ENCODE peak calls at places on chromosomes 7 and 10, in nine cellular contexts. One of them, this sample, is unnamed.

GRCh38 chr7:17339952-17340351 is 41.5 kb downstream of the AHR start:
- DNase-seq in ovary: no peak
- DNase-seq in B cell: no peak
- DNase-seq in choroid plexus epithelial cell: no peak
- DNase-seq in BJ: no peak
- DNase-seq in Ammon's horn: no peak
- DNase-seq in NCI-H446: no peak
- DNase-seq in ELR: no peak
- DNase-seq in skeletal muscle cell: no peak
- DNase-seq in this sample: no peak

GRCh38 chr10:76285012-76285411 is 853.6 kb downstream of the LRMDA start:
- DNase-seq in BJ: peak; percentile 62
- DNase-seq in B cell: no peak
- DNase-seq in choroid plexus epithelial cell: peak; percentile 61
- DNase-seq in skeletal muscle cell: peak; percentile 73
- DNase-seq in ovary: no peak
- DNase-seq in NCI-H446: no peak
- DNase-seq in ELR: peak; percentile 73
- DNase-seq in Ammon's horn: no peak
- DNase-seq in this sample: no peak

GRCh38 chr7:35752727-35753126 is 48.1 kb upstream of the SEPTIN7 start:
- DNase-seq in B cell: no peak
- DNase-seq in BJ: no peak
- DNase-seq in choroid plexus epithelial cell: peak; percentile 34
- DNase-seq in skeletal muscle cell: no peak
- DNase-seq in Ammon's horn: no peak
- DNase-seq in ELR: no peak
- DNase-seq in ovary: no peak
- DNase-seq in NCI-H446: no peak
- DNase-seq in this sample: no peak

GRCh38 chr10:48449501-48450232 is 143.2 kb downstream of the MAPK8 start:
- DNase-seq in Ammon's horn: peak; percentile 63
- DNase-seq in ELR: no peak
- DNase-seq in ovary: no peak
- DNase-seq in B cell: peak; percentile 24
- DNase-seq in skeletal muscle cell: no peak
- DNase-seq in BJ: no peak
- DNase-seq in choroid plexus epithelial cell: no peak
- DNase-seq in NCI-H446: no peak
- DNase-seq in this sample: no peak

GRCh38 chr7:6437251-6437650 is 10.5 kb downstream of the DAGLB start:
- DNase-seq in choroid plexus epithelial cell: no peak
- DNase-seq in BJ: no peak
- DNase-seq in NCI-H446: no peak
- DNase-seq in B cell: no peak
- DNase-seq in ELR: peak; percentile 35
- DNase-seq in skeletal muscle cell: no peak
- DNase-seq in ovary: no peak
- DNase-seq in Ammon's horn: no peak
- DNase-seq in this sample: no peak

GRCh38 chr7:139777948-139778841 is at the start of gene HIPK2:
- DNase-seq in choroid plexus epithelial cell: peak; percentile 77
- DNase-seq in ELR: peak; percentile 79
- DNase-seq in skeletal muscle cell: peak; percentile 55
- DNase-seq in NCI-H446: peak; percentile 16
- DNase-seq in ovary: peak; percentile 78
- DNase-seq in B cell: peak; percentile 95
- DNase-seq in Ammon's horn: peak; percentile 82
- DNase-seq in BJ: no peak
- DNase-seq in this sample: no peak

GRCh38 chr7:68414631-68415425 is 1183.4 kb upstream of the AUTS2 start:
- DNase-seq in NCI-H446: no peak
- DNase-seq in BJ: no peak
- DNase-seq in choroid plexus epithelial cell: no peak
- DNase-seq in ELR: no peak
- DNase-seq in B cell: no peak
- DNase-seq in ovary: no peak
- DNase-seq in skeletal muscle cell: no peak
- DNase-seq in Ammon's horn: no peak
- DNase-seq in this sample: no peak

GRCh38 chr7:74312418-74313021 is 23.3 kb downstream of the CLIP2 start:
- DNase-seq in BJ: no peak
- DNase-seq in B cell: no peak
- DNase-seq in choroid plexus epithelial cell: no peak
- DNase-seq in Ammon's horn: no peak
- DNase-seq in NCI-H446: no peak
- DNase-seq in ELR: peak; percentile 46
- DNase-seq in ovary: no peak
- DNase-seq in skeletal muscle cell: no peak
- DNase-seq in this sample: no peak

GRCh38 chr7:131861620-131862346 is 305.4 kb upstream of the PODXL start:
- DNase-seq in ovary: no peak
- DNase-seq in ELR: no peak
- DNase-seq in BJ: peak; percentile 13
- DNase-seq in choroid plexus epithelial cell: peak; percentile 57
- DNase-seq in Ammon's horn: no peak
- DNase-seq in B cell: no peak
- DNase-seq in NCI-H446: no peak
- DNase-seq in skeletal muscle cell: peak; percentile 6
- DNase-seq in this sample: no peak

GRCh38 chr10:6200588-6201510 is 1.9 kb upstream of the PFKFB3 start:
- DNase-seq in B cell: peak; percentile 57
- DNase-seq in ELR: peak; percentile 56
- DNase-seq in Ammon's horn: peak; percentile 60
- DNase-seq in choroid plexus epithelial cell: peak; percentile 49
- DNase-seq in BJ: no peak
- DNase-seq in ovary: peak; percentile 59
- DNase-seq in skeletal muscle cell: no peak
- DNase-seq in NCI-H446: no peak
- DNase-seq in this sample: no peak

GRCh38 chr10:105707603-105708002 is 1066.5 kb downstream of the SORCS3 start:
- DNase-seq in ELR: no peak
- DNase-seq in skeletal muscle cell: no peak
- DNase-seq in B cell: no peak
- DNase-seq in choroid plexus epithelial cell: no peak
- DNase-seq in NCI-H446: no peak
- DNase-seq in Ammon's horn: no peak
- DNase-seq in ovary: no peak
- DNase-seq in BJ: no peak
- DNase-seq in this sample: no peak

GRCh38 chr7:50633414-50633710 is 68.2 kb upstream of the DDC start:
- DNase-seq in choroid plexus epithelial cell: no peak
- DNase-seq in Ammon's horn: no peak
- DNase-seq in BJ: no peak
- DNase-seq in NCI-H446: no peak
- DNase-seq in ovary: no peak
- DNase-seq in skeletal muscle cell: no peak
- DNase-seq in ELR: peak; percentile 3
- DNase-seq in B cell: no peak
- DNase-seq in this sample: no peak